ENCODE peak calls at places on chromosomes 7 and 10, in eight cellular contexts. One of them, this sample, is unnamed.

GRCh38 chr7:21141476-21141875 is 286.4 kb upstream of the SP4 start:
- DNase-seq in dermis blood vessel endothelial cell: no peak
- DNase-seq in stimulated activated CD4-positive, alpha-beta T cell treated with anti-CD3 and anti-CD28 coated beads, Interleukin-12 subunit alpha, Interleukin-12 subunit beta, amount 100 ng/mL, for 24 hours: no peak
- DNase-seq in A172: no peak
- DNase-seq in lower leg skin: no peak
- DNase-seq in pulmonary artery endothelial cell: no peak
- DNase-seq in T-cell: no peak
- DNase-seq in HuH-7: no peak
- DNase-seq in this sample: no peak

GRCh38 chr10:118595598-118596425 is at the start of gene PRLHR:
- DNase-seq in dermis blood vessel endothelial cell: peak; percentile 49
- DNase-seq in stimulated activated CD4-positive, alpha-beta T cell treated with anti-CD3 and anti-CD28 coated beads, Interleukin-12 subunit alpha, Interleukin-12 subunit beta, amount 100 ng/mL, for 24 hours: no peak
- DNase-seq in A172: no peak
- DNase-seq in lower leg skin: no peak
- DNase-seq in pulmonary artery endothelial cell: no peak
- DNase-seq in T-cell: no peak
- DNase-seq in HuH-7: peak; percentile 61
- DNase-seq in this sample: no peak

GRCh38 chr10:17273403-17273802 is 45.4 kb downstream of the VIM start:
- DNase-seq in dermis blood vessel endothelial cell: peak; percentile 20
- DNase-seq in stimulated activated CD4-positive, alpha-beta T cell treated with anti-CD3 and anti-CD28 coated beads, Interleukin-12 subunit alpha, Interleukin-12 subunit beta, amount 100 ng/mL, for 24 hours: no peak
- DNase-seq in A172: peak; percentile 63
- DNase-seq in lower leg skin: no peak
- DNase-seq in pulmonary artery endothelial cell: no peak
- DNase-seq in T-cell: no peak
- DNase-seq in HuH-7: no peak
- DNase-seq in this sample: no peak

GRCh38 chr10:63258920-63259678 is 126.0 kb downstream of the NRBF2 start:
- DNase-seq in dermis blood vessel endothelial cell: no peak
- DNase-seq in stimulated activated CD4-positive, alpha-beta T cell treated with anti-CD3 and anti-CD28 coated beads, Interleukin-12 subunit alpha, Interleukin-12 subunit beta, amount 100 ng/mL, for 24 hours: no peak
- DNase-seq in A172: no peak
- DNase-seq in lower leg skin: no peak
- DNase-seq in pulmonary artery endothelial cell: no peak
- DNase-seq in T-cell: no peak
- DNase-seq in HuH-7: no peak
- DNase-seq in this sample: no peak

GRCh38 chr7:84317536-84317935 is 122.9 kb upstream of the SEMA3A start:
- DNase-seq in dermis blood vessel endothelial cell: no peak
- DNase-seq in stimulated activated CD4-positive, alpha-beta T cell treated with anti-CD3 and anti-CD28 coated beads, Interleukin-12 subunit alpha, Interleukin-12 subunit beta, amount 100 ng/mL, for 24 hours: no peak
- DNase-seq in A172: no peak
- DNase-seq in lower leg skin: no peak
- DNase-seq in pulmonary artery endothelial cell: no peak
- DNase-seq in T-cell: no peak
- DNase-seq in HuH-7: no peak
- DNase-seq in this sample: no peak

GRCh38 chr10:124341768-124342135 is 77.0 kb downstream of the OAT start:
- DNase-seq in dermis blood vessel endothelial cell: no peak
- DNase-seq in stimulated activated CD4-positive, alpha-beta T cell treated with anti-CD3 and anti-CD28 coated beads, Interleukin-12 subunit alpha, Interleukin-12 subunit beta, amount 100 ng/mL, for 24 hours: peak; percentile 6
- DNase-seq in A172: no peak
- DNase-seq in lower leg skin: no peak
- DNase-seq in pulmonary artery endothelial cell: no peak
- DNase-seq in T-cell: no peak
- DNase-seq in HuH-7: no peak
- DNase-seq in this sample: no peak

GRCh38 chr10:50635286-50635685 is 11.5 kb upstream of the SGMS1 start:
- DNase-seq in dermis blood vessel endothelial cell: no peak
- DNase-seq in stimulated activated CD4-positive, alpha-beta T cell treated with anti-CD3 and anti-CD28 coated beads, Interleukin-12 subunit alpha, Interleukin-12 subunit beta, amount 100 ng/mL, for 24 hours: no peak
- DNase-seq in A172: peak; percentile 47
- DNase-seq in lower leg skin: no peak
- DNase-seq in pulmonary artery endothelial cell: no peak
- DNase-seq in T-cell: no peak
- DNase-seq in HuH-7: no peak
- DNase-seq in this sample: no peak

GRCh38 chr7:157572622-157573021 is 235.8 kb downstream of the DNAJB6 start:
- DNase-seq in dermis blood vessel endothelial cell: no peak
- DNase-seq in stimulated activated CD4-positive, alpha-beta T cell treated with anti-CD3 and anti-CD28 coated beads, Interleukin-12 subunit alpha, Interleukin-12 subunit beta, amount 100 ng/mL, for 24 hours: no peak
- DNase-seq in A172: no peak
- DNase-seq in lower leg skin: no peak
- DNase-seq in pulmonary artery endothelial cell: no peak
- DNase-seq in T-cell: no peak
- DNase-seq in HuH-7: no peak
- DNase-seq in this sample: no peak

GRCh38 chr7:2162959-2163358 is 69.8 kb downstream of the MAD1L1 start:
- DNase-seq in dermis blood vessel endothelial cell: no peak
- DNase-seq in stimulated activated CD4-positive, alpha-beta T cell treated with anti-CD3 and anti-CD28 coated beads, Interleukin-12 subunit alpha, Interleukin-12 subunit beta, amount 100 ng/mL, for 24 hours: no peak
- DNase-seq in A172: no peak
- DNase-seq in lower leg skin: no peak
- DNase-seq in pulmonary artery endothelial cell: no peak
- DNase-seq in T-cell: no peak
- DNase-seq in HuH-7: no peak
- DNase-seq in this sample: no peak

GRCh38 chr7:155188357-155188756 is 109.3 kb upstream of the INSIG1 start:
- DNase-seq in dermis blood vessel endothelial cell: no peak
- DNase-seq in stimulated activated CD4-positive, alpha-beta T cell treated with anti-CD3 and anti-CD28 coated beads, Interleukin-12 subunit alpha, Interleukin-12 subunit beta, amount 100 ng/mL, for 24 hours: no peak
- DNase-seq in A172: peak; percentile 49
- DNase-seq in lower leg skin: no peak
- DNase-seq in pulmonary artery endothelial cell: no peak
- DNase-seq in T-cell: no peak
- DNase-seq in HuH-7: no peak
- DNase-seq in this sample: no peak

GRCh38 chr7:101565601-101566209 is 63.4 kb downstream of the MYL10 start:
- DNase-seq in dermis blood vessel endothelial cell: no peak
- DNase-seq in stimulated activated CD4-positive, alpha-beta T cell treated with anti-CD3 and anti-CD28 coated beads, Interleukin-12 subunit alpha, Interleukin-12 subunit beta, amount 100 ng/mL, for 24 hours: no peak
- DNase-seq in A172: no peak
- DNase-seq in lower leg skin: peak; percentile 70
- DNase-seq in pulmonary artery endothelial cell: no peak
- DNase-seq in T-cell: no peak
- DNase-seq in HuH-7: no peak
- DNase-seq in this sample: no peak

GRCh38 chr10:34866848-34867247 is 51.8 kb upstream of the PARD3 start:
- DNase-seq in dermis blood vessel endothelial cell: no peak
- DNase-seq in stimulated activated CD4-positive, alpha-beta T cell treated with anti-CD3 and anti-CD28 coated beads, Interleukin-12 subunit alpha, Interleukin-12 subunit beta, amount 100 ng/mL, for 24 hours: no peak
- DNase-seq in A172: no peak
- DNase-seq in lower leg skin: peak; percentile 59
- DNase-seq in pulmonary artery endothelial cell: no peak
- DNase-seq in T-cell: no peak
- DNase-seq in HuH-7: no peak
- DNase-seq in this sample: no peak

GRCh38 chr7:28587211-28587610 is 174.9 kb downstream of the CREB5 start:
- DNase-seq in dermis blood vessel endothelial cell: no peak
- DNase-seq in stimulated activated CD4-positive, alpha-beta T cell treated with anti-CD3 and anti-CD28 coated beads, Interleukin-12 subunit alpha, Interleukin-12 subunit beta, amount 100 ng/mL, for 24 hours: no peak
- DNase-seq in A172: peak; percentile 59
- DNase-seq in lower leg skin: no peak
- DNase-seq in pulmonary artery endothelial cell: no peak
- DNase-seq in T-cell: no peak
- DNase-seq in HuH-7: no peak
- DNase-seq in this sample: no peak

GRCh38 chr7:157674027-157674714 is 337.4 kb downstream of the DNAJB6 start:
- DNase-seq in dermis blood vessel endothelial cell: no peak
- DNase-seq in stimulated activated CD4-positive, alpha-beta T cell treated with anti-CD3 and anti-CD28 coated beads, Interleukin-12 subunit alpha, Interleukin-12 subunit beta, amount 100 ng/mL, for 24 hours: no peak
- DNase-seq in A172: no peak
- DNase-seq in lower leg skin: peak; percentile 80
- DNase-seq in pulmonary artery endothelial cell: no peak
- DNase-seq in T-cell: no peak
- DNase-seq in HuH-7: no peak
- DNase-seq in this sample: no peak

GRCh38 chr7:23298885-23299769 is at the start of gene MALSU1:
- DNase-seq in dermis blood vessel endothelial cell: peak; percentile 99
- DNase-seq in stimulated activated CD4-positive, alpha-beta T cell treated with anti-CD3 and anti-CD28 coated beads, Interleukin-12 subunit alpha, Interleukin-12 subunit beta, amount 100 ng/mL, for 24 hours: peak; percentile 98
- DNase-seq in A172: peak; percentile 96
- DNase-seq in lower leg skin: peak; percentile 99
- DNase-seq in pulmonary artery endothelial cell: peak; percentile 88
- DNase-seq in T-cell: peak; percentile 98
- DNase-seq in HuH-7: peak; percentile 92
- DNase-seq in this sample: peak; percentile 93

GRCh38 chr10:46549171-46550075 is 7.0 kb downstream of the GPRIN2 start:
- DNase-seq in dermis blood vessel endothelial cell: no peak
- DNase-seq in stimulated activated CD4-positive, alpha-beta T cell treated with anti-CD3 and anti-CD28 coated beads, Interleukin-12 subunit alpha, Interleukin-12 subunit beta, amount 100 ng/mL, for 24 hours: no peak
- DNase-seq in A172: no peak
- DNase-seq in lower leg skin: peak; percentile 88
- DNase-seq in pulmonary artery endothelial cell: no peak
- DNase-seq in T-cell: no peak
- DNase-seq in HuH-7: no peak
- DNase-seq in this sample: no peak

GRCh38 chr10:93458821-93459257 is 23.3 kb downstream of the MYOF start:
- DNase-seq in dermis blood vessel endothelial cell: peak; percentile 99
- DNase-seq in stimulated activated CD4-positive, alpha-beta T cell treated with anti-CD3 and anti-CD28 coated beads, Interleukin-12 subunit alpha, Interleukin-12 subunit beta, amount 100 ng/mL, for 24 hours: no peak
- DNase-seq in A172: peak; percentile 100
- DNase-seq in lower leg skin: peak; percentile 95
- DNase-seq in pulmonary artery endothelial cell: peak; percentile 99
- DNase-seq in T-cell: no peak
- DNase-seq in HuH-7: no peak
- DNase-seq in this sample: no peak

GRCh38 chr10:16999665-17000451 is 129.8 kb downstream of the CUBN start:
- DNase-seq in dermis blood vessel endothelial cell: no peak
- DNase-seq in stimulated activated CD4-positive, alpha-beta T cell treated with anti-CD3 and anti-CD28 coated beads, Interleukin-12 subunit alpha, Interleukin-12 subunit beta, amount 100 ng/mL, for 24 hours: no peak
- DNase-seq in A172: no peak
- DNase-seq in lower leg skin: no peak
- DNase-seq in pulmonary artery endothelial cell: no peak
- DNase-seq in T-cell: no peak
- DNase-seq in HuH-7: no peak
- DNase-seq in this sample: no peak

GRCh38 chr10:88090568-88091214 is 227.3 kb downstream of the PTEN start:
- DNase-seq in dermis blood vessel endothelial cell: no peak
- DNase-seq in stimulated activated CD4-positive, alpha-beta T cell treated with anti-CD3 and anti-CD28 coated beads, Interleukin-12 subunit alpha, Interleukin-12 subunit beta, amount 100 ng/mL, for 24 hours: no peak
- DNase-seq in A172: no peak
- DNase-seq in lower leg skin: no peak
- DNase-seq in pulmonary artery endothelial cell: no peak
- DNase-seq in T-cell: no peak
- DNase-seq in HuH-7: no peak
- DNase-seq in this sample: no peak

GRCh38 chr7:116616555-116617059 is 55.4 kb upstream of the MET start:
- DNase-seq in dermis blood vessel endothelial cell: peak; percentile 89
- DNase-seq in stimulated activated CD4-positive, alpha-beta T cell treated with anti-CD3 and anti-CD28 coated beads, Interleukin-12 subunit alpha, Interleukin-12 subunit beta, amount 100 ng/mL, for 24 hours: no peak
- DNase-seq in A172: peak; percentile 55
- DNase-seq in lower leg skin: no peak
- DNase-seq in pulmonary artery endothelial cell: peak; percentile 71
- DNase-seq in T-cell: no peak
- DNase-seq in HuH-7: no peak
- DNase-seq in this sample: no peak

GRCh38 chr10:52644678-52645434 is 127.7 kb downstream of the MBL2 start:
- DNase-seq in dermis blood vessel endothelial cell: peak; percentile 78
- DNase-seq in stimulated activated CD4-positive, alpha-beta T cell treated with anti-CD3 and anti-CD28 coated beads, Interleukin-12 subunit alpha, Interleukin-12 subunit beta, amount 100 ng/mL, for 24 hours: no peak
- DNase-seq in A172: peak; percentile 84
- DNase-seq in lower leg skin: no peak
- DNase-seq in pulmonary artery endothelial cell: no peak
- DNase-seq in T-cell: no peak
- DNase-seq in HuH-7: peak; percentile 6
- DNase-seq in this sample: no peak

GRCh38 chr10:73413528-73414229 is at the start of gene ANXA7:
- DNase-seq in dermis blood vessel endothelial cell: peak; percentile 90
- DNase-seq in stimulated activated CD4-positive, alpha-beta T cell treated with anti-CD3 and anti-CD28 coated beads, Interleukin-12 subunit alpha, Interleukin-12 subunit beta, amount 100 ng/mL, for 24 hours: peak; percentile 96
- DNase-seq in A172: peak; percentile 81
- DNase-seq in lower leg skin: peak; percentile 98
- DNase-seq in pulmonary artery endothelial cell: peak; percentile 49
- DNase-seq in T-cell: peak; percentile 92
- DNase-seq in HuH-7: peak; percentile 83
- DNase-seq in this sample: peak; percentile 93

GRCh38 chr7:141587304-141587703 is 36.1 kb downstream of the AGK start:
- DNase-seq in dermis blood vessel endothelial cell: no peak
- DNase-seq in stimulated activated CD4-positive, alpha-beta T cell treated with anti-CD3 and anti-CD28 coated beads, Interleukin-12 subunit alpha, Interleukin-12 subunit beta, amount 100 ng/mL, for 24 hours: no peak
- DNase-seq in A172: no peak
- DNase-seq in lower leg skin: no peak
- DNase-seq in pulmonary artery endothelial cell: no peak
- DNase-seq in T-cell: no peak
- DNase-seq in HuH-7: no peak
- DNase-seq in this sample: no peak

GRCh38 chr7:113331155-113331898 is 213.0 kb upstream of the SMIM30 start:
- DNase-seq in dermis blood vessel endothelial cell: no peak
- DNase-seq in stimulated activated CD4-positive, alpha-beta T cell treated with anti-CD3 and anti-CD28 coated beads, Interleukin-12 subunit alpha, Interleukin-12 subunit beta, amount 100 ng/mL, for 24 hours: no peak
- DNase-seq in A172: no peak
- DNase-seq in lower leg skin: peak; percentile 50
- DNase-seq in pulmonary artery endothelial cell: no peak
- DNase-seq in T-cell: no peak
- DNase-seq in HuH-7: no peak
- DNase-seq in this sample: no peak

GRCh38 chr7:92834661-92835139 is 1.7 kb downstream of the CDK6 start:
- DNase-seq in dermis blood vessel endothelial cell: peak; percentile 26
- DNase-seq in stimulated activated CD4-positive, alpha-beta T cell treated with anti-CD3 and anti-CD28 coated beads, Interleukin-12 subunit alpha, Interleukin-12 subunit beta, amount 100 ng/mL, for 24 hours: no peak
- DNase-seq in A172: no peak
- DNase-seq in lower leg skin: peak; percentile 87
- DNase-seq in pulmonary artery endothelial cell: no peak
- DNase-seq in T-cell: no peak
- DNase-seq in HuH-7: peak; percentile 34
- DNase-seq in this sample: peak; percentile 19

GRCh38 chr10:9243861-9244515 is 1189.5 kb downstream of the GATA3 start:
- DNase-seq in dermis blood vessel endothelial cell: no peak
- DNase-seq in stimulated activated CD4-positive, alpha-beta T cell treated with anti-CD3 and anti-CD28 coated beads, Interleukin-12 subunit alpha, Interleukin-12 subunit beta, amount 100 ng/mL, for 24 hours: no peak
- DNase-seq in A172: no peak
- DNase-seq in lower leg skin: no peak
- DNase-seq in pulmonary artery endothelial cell: no peak
- DNase-seq in T-cell: no peak
- DNase-seq in HuH-7: no peak
- DNase-seq in this sample: no peak

GRCh38 chr7:115476666-115477065 is 553.9 kb downstream of the TFEC start:
- DNase-seq in dermis blood vessel endothelial cell: no peak
- DNase-seq in stimulated activated CD4-positive, alpha-beta T cell treated with anti-CD3 and anti-CD28 coated beads, Interleukin-12 subunit alpha, Interleukin-12 subunit beta, amount 100 ng/mL, for 24 hours: no peak
- DNase-seq in A172: no peak
- DNase-seq in lower leg skin: no peak
- DNase-seq in pulmonary artery endothelial cell: no peak
- DNase-seq in T-cell: no peak
- DNase-seq in HuH-7: peak; percentile 8
- DNase-seq in this sample: no peak

GRCh38 chr7:157278167-157278790 is 58.5 kb upstream of the DNAJB6 start:
- DNase-seq in dermis blood vessel endothelial cell: no peak
- DNase-seq in stimulated activated CD4-positive, alpha-beta T cell treated with anti-CD3 and anti-CD28 coated beads, Interleukin-12 subunit alpha, Interleukin-12 subunit beta, amount 100 ng/mL, for 24 hours: no peak
- DNase-seq in A172: no peak
- DNase-seq in lower leg skin: no peak
- DNase-seq in pulmonary artery endothelial cell: no peak
- DNase-seq in T-cell: no peak
- DNase-seq in HuH-7: peak; percentile 29
- DNase-seq in this sample: no peak

GRCh38 chr7:6417408-6417807 is 30.3 kb downstream of the DAGLB start:
- DNase-seq in dermis blood vessel endothelial cell: no peak
- DNase-seq in stimulated activated CD4-positive, alpha-beta T cell treated with anti-CD3 and anti-CD28 coated beads, Interleukin-12 subunit alpha, Interleukin-12 subunit beta, amount 100 ng/mL, for 24 hours: no peak
- DNase-seq in A172: no peak
- DNase-seq in lower leg skin: no peak
- DNase-seq in pulmonary artery endothelial cell: no peak
- DNase-seq in T-cell: no peak
- DNase-seq in HuH-7: no peak
- DNase-seq in this sample: no peak

GRCh38 chr10:15348579-15348978 is 22.5 kb downstream of the FAM171A1 start:
- DNase-seq in dermis blood vessel endothelial cell: peak; percentile 43
- DNase-seq in stimulated activated CD4-positive, alpha-beta T cell treated with anti-CD3 and anti-CD28 coated beads, Interleukin-12 subunit alpha, Interleukin-12 subunit beta, amount 100 ng/mL, for 24 hours: no peak
- DNase-seq in A172: no peak
- DNase-seq in lower leg skin: peak; percentile 80
- DNase-seq in pulmonary artery endothelial cell: no peak
- DNase-seq in T-cell: no peak
- DNase-seq in HuH-7: no peak
- DNase-seq in this sample: no peak

GRCh38 chr10:640673-641045 is 48.8 kb downstream of the DIP2C start:
- DNase-seq in dermis blood vessel endothelial cell: no peak
- DNase-seq in stimulated activated CD4-positive, alpha-beta T cell treated with anti-CD3 and anti-CD28 coated beads, Interleukin-12 subunit alpha, Interleukin-12 subunit beta, amount 100 ng/mL, for 24 hours: no peak
- DNase-seq in A172: no peak
- DNase-seq in lower leg skin: no peak
- DNase-seq in pulmonary artery endothelial cell: no peak
- DNase-seq in T-cell: no peak
- DNase-seq in HuH-7: no peak
- DNase-seq in this sample: no peak

GRCh38 chr7:74657692-74658170 is at the start of gene GTF2I:
- DNase-seq in dermis blood vessel endothelial cell: no peak
- DNase-seq in stimulated activated CD4-positive, alpha-beta T cell treated with anti-CD3 and anti-CD28 coated beads, Interleukin-12 subunit alpha, Interleukin-12 subunit beta, amount 100 ng/mL, for 24 hours: no peak
- DNase-seq in A172: no peak
- DNase-seq in lower leg skin: peak; percentile 89
- DNase-seq in pulmonary artery endothelial cell: no peak
- DNase-seq in T-cell: peak; percentile 26
- DNase-seq in HuH-7: no peak
- DNase-seq in this sample: no peak

GRCh38 chr10:101285519-101286070 is 56.3 kb upstream of the LBX1 start:
- DNase-seq in dermis blood vessel endothelial cell: no peak
- DNase-seq in stimulated activated CD4-positive, alpha-beta T cell treated with anti-CD3 and anti-CD28 coated beads, Interleukin-12 subunit alpha, Interleukin-12 subunit beta, amount 100 ng/mL, for 24 hours: no peak
- DNase-seq in A172: no peak
- DNase-seq in lower leg skin: no peak
- DNase-seq in pulmonary artery endothelial cell: no peak
- DNase-seq in T-cell: no peak
- DNase-seq in HuH-7: no peak
- DNase-seq in this sample: no peak

This sample was measured in naive thymus-derived CD4-positive, alpha-beta T cell.